ENCODE peak calls at places on chromosomes 6 and 20, in nine cellular contexts. P is aorta; V is IMR-90; Z is fibroblast of mammary gland; O is globus pallidus; E is stimulated activated CD4-positive, alpha-beta T cell treated with anti-CD3 and anti-CD28 coated beads, Interleukin-2, amount 100 ng/mL, for 24 hours; F is HCT116; T is choroid plexus epithelial cell; J is Calu3. B is an unnamed sample.

GRCh38 chr6:41957117-41957516 is 15.5 kb upstream of the CCND3 start:
- DNase-seq in F (no peak), E (no peak), V (no peak), Z (no peak), T (no peak), J (no peak), O (no peak), P (no peak), B (no peak)

GRCh38 chr20:61052195-61052594 is 199.9 kb upstream of the CDH4 start:
- DNase-seq in O (no peak), P (no peak), T (no peak), J (no peak), Z (no peak), E (no peak), V (no peak), F (no peak), B (no peak)

GRCh38 chr6:82363368-82364086 is at the start of gene TPBG:
- DNase-seq in V (peak), J (peak), Z (peak), T (peak), F (peak), P (peak), O (no peak), E (peak), B (peak)

GRCh38 chr6:21265264-21266044 is 328.1 kb upstream of the SOX4 start:
- DNase-seq in O (no peak), E (no peak), J (no peak), T (peak), F (no peak), V (peak), P (no peak), Z (peak), B (peak)

GRCh38 chr20:43576108-43576507 is 14.6 kb upstream of the IFT52 start:
- DNase-seq in F (no peak), J (no peak), O (no peak), Z (no peak), V (no peak), E (no peak), T (peak), P (no peak), B (no peak)

GRCh38 chr6:154249499-154250298 is 106.9 kb downstream of the IPCEF1 start:
- DNase-seq in V (no peak), P (no peak), J (no peak), O (no peak), Z (no peak), T (no peak), E (no peak), F (no peak), B (no peak)

GRCh38 chr6:15953152-15953880 is 175.6 kb upstream of the MYLIP start:
- DNase-seq in T (peak), Z (peak), F (no peak), J (no peak), V (no peak), E (no peak), P (no peak), O (no peak), B (no peak)

GRCh38 chr6:16697437-16698162 is 63.7 kb downstream of the ATXN1 start:
- DNase-seq in F (no peak), P (no peak), O (no peak), T (no peak), V (no peak), J (no peak), Z (peak), E (no peak), B (peak)

GRCh38 chr6:149961728-149962425 is 1.9 kb upstream of the ULBP1 start:
- DNase-seq in J (peak), F (peak), E (no peak), T (no peak), Z (no peak), V (no peak), O (no peak), P (no peak), B (peak)

GRCh38 chr6:67884442-67884841 is 750.6 kb upstream of the ADGRB3 start:
- DNase-seq in T (no peak), P (no peak), V (no peak), O (no peak), J (no peak), Z (no peak), E (no peak), F (no peak), B (no peak)

GRCh38 chr6:22929228-22929627 is 359.9 kb downstream of the HDGFL1 start:
- DNase-seq in V (no peak), O (no peak), F (no peak), T (no peak), E (no peak), P (no peak), J (no peak), Z (no peak), B (peak)

GRCh38 chr20:50577175-50578018 is 67.2 kb downstream of the PTPN1 start:
- DNase-seq in J (no peak), F (no peak), E (no peak), T (no peak), V (no peak), Z (no peak), P (peak), O (no peak), B (no peak)

GRCh38 chr20:56575157-56575556 is 42.1 kb downstream of the FAM209B start:
- DNase-seq in E (no peak), T (no peak), P (peak), Z (no peak), J (no peak), F (no peak), V (no peak), O (no peak), B (no peak)

GRCh38 chr6:27157461-27158315 is 89.8 kb upstream of the PRSS16 start:
- DNase-seq in P (peak), O (peak), J (peak), Z (peak), F (peak), E (peak), V (peak), T (peak), B (peak)

GRCh38 chr20:36988494-36988966 is 37.0 kb upstream of the SAMHD1 start:
- DNase-seq in T (peak), O (no peak), P (no peak), E (no peak), J (no peak), F (no peak), V (peak), Z (peak), B (peak)

GRCh38 chr20:39800111-39800510 is 838.0 kb downstream of the DHX35 start:
- DNase-seq in F (no peak), T (peak), O (no peak), P (no peak), Z (peak), E (no peak), J (no peak), V (peak), B (no peak)

GRCh38 chr20:9021699-9022098 is 47.2 kb upstream of the PLCB4 start:
- DNase-seq in F (no peak), V (peak), Z (no peak), O (no peak), P (no peak), T (peak), J (peak), E (no peak), B (no peak)

GRCh38 chr20:19660808-19661378 is 97.2 kb upstream of the RIN2 start:
- DNase-seq in V (no peak), P (no peak), E (no peak), T (no peak), F (no peak), O (no peak), Z (no peak), J (no peak), B (no peak)

GRCh38 chr6:3321875-3322274 is 63.1 kb downstream of the PSMG4 start:
- DNase-seq in Z (no peak), V (no peak), E (no peak), T (no peak), J (no peak), F (no peak), O (no peak), P (no peak), B (no peak)

GRCh38 chr6:88702956-88703556 is 260.4 kb downstream of the RNGTT start:
- DNase-seq in V (no peak), T (peak), F (no peak), E (no peak), J (no peak), O (no peak), P (no peak), Z (peak), B (no peak)